ENCODE peak calls at places on chromosomes 1 and 21, in eight cellular contexts. I, F, Y, Z, W, P, L and U are unnamed samples.

GRCh38 chr1:40690919-40691537 is 476 bp upstream of the NFYC start:
- DNase-seq in I (no peak), F (no peak), Y (no peak), Z (no peak), W (no peak), P (no peak), L (no peak), U (no peak)

GRCh38 chr1:193068013-193068412 is 8.6 kb downstream of the RO60 start:
- DNase-seq in I (no peak), F (no peak), Y (no peak), Z (no peak), W (no peak), P (no peak), L (no peak), U (no peak)

GRCh38 chr1:53697671-53698380 is 41.1 kb downstream of the GLIS1 start:
- DNase-seq in I (no peak), F (no peak), Y (no peak), Z (no peak), W (no peak), P (no peak), L (no peak), U (no peak)

GRCh38 chr1:84300991-84301758 is at the start of gene SAMD13:
- DNase-seq in I (no peak), F (peak), Y (peak), Z (peak), W (no peak), P (no peak), L (peak), U (peak)

GRCh38 chr1:50779811-50780210 is 180.3 kb downstream of the FAF1 start:
- DNase-seq in I (no peak), F (peak), Y (no peak), Z (no peak), W (no peak), P (no peak), L (no peak), U (no peak)

GRCh38 chr1:84571150-84571535 is 3.1 kb downstream of the CTBS start:
- DNase-seq in I (no peak), F (no peak), Y (no peak), Z (no peak), W (no peak), P (no peak), L (no peak), U (no peak)

GRCh38 chr1:7369866-7370265 is 401.2 kb upstream of the VAMP3 start:
- DNase-seq in I (no peak), F (no peak), Y (no peak), Z (no peak), W (no peak), P (no peak), L (no peak), U (no peak)

GRCh38 chr1:185317886-185318310 is 855 bp upstream of the IVNS1ABP start:
- DNase-seq in I (no peak), F (peak), Y (peak), Z (peak), W (no peak), P (no peak), L (peak), U (peak)

GRCh38 chr21:39117571-39117970 is 65.7 kb downstream of the PSMG1 start:
- DNase-seq in I (no peak), F (no peak), Y (no peak), Z (no peak), W (no peak), P (no peak), L (no peak), U (no peak)

GRCh38 chr1:100539836-100540536 is 2.0 kb downstream of the GPR88 start:
- DNase-seq in I (peak), F (peak), Y (no peak), Z (peak), W (peak), P (peak), L (no peak), U (no peak)

GRCh38 chr1:228346731-228347130 is 59.9 kb downstream of the TRIM11 start:
- DNase-seq in I (no peak), F (no peak), Y (no peak), Z (no peak), W (no peak), P (no peak), L (no peak), U (no peak)

GRCh38 chr1:203516906-203517305 is 23.0 kb downstream of the OPTC start:
- DNase-seq in I (no peak), F (no peak), Y (no peak), Z (no peak), W (no peak), P (no peak), L (no peak), U (no peak)

GRCh38 chr1:6365047-6365446 is 28.5 kb downstream of the ACOT7 start:
- DNase-seq in I (no peak), F (no peak), Y (peak), Z (no peak), W (no peak), P (no peak), L (no peak), U (no peak)

GRCh38 chr21:38467911-38468310 is 30.4 kb downstream of the ERG start:
- DNase-seq in I (peak), F (no peak), Y (no peak), Z (no peak), W (no peak), P (no peak), L (no peak), U (no peak)

GRCh38 chr1:183180634-183181056 is 5.4 kb upstream of the LAMC2 start:
- DNase-seq in I (no peak), F (no peak), Y (no peak), Z (peak), W (no peak), P (no peak), L (no peak), U (peak)

GRCh38 chr1:117341123-117341522 is 26.1 kb upstream of the MAN1A2 start:
- DNase-seq in I (no peak), F (no peak), Y (no peak), Z (no peak), W (no peak), P (no peak), L (no peak), U (no peak)

GRCh38 chr1:60874703-60875102 is 207.7 kb upstream of the NFIA start:
- DNase-seq in I (no peak), F (no peak), Y (no peak), Z (peak), W (no peak), P (no peak), L (no peak), U (no peak)

GRCh38 chr1:72282271-72282656 is at the start of gene NEGR1:
- DNase-seq in I (peak), F (peak), Y (peak), Z (no peak), W (peak), P (peak), L (peak), U (no peak)

GRCh38 chr1:56798053-56798471 is 21.1 kb downstream of the FYB2 start:
- DNase-seq in I (no peak), F (no peak), Y (no peak), Z (no peak), W (no peak), P (no peak), L (no peak), U (no peak)

GRCh38 chr1:23646571-23646970 is 45.0 kb upstream of the RPL11 start:
- DNase-seq in I (no peak), F (no peak), Y (no peak), Z (no peak), W (no peak), P (no peak), L (no peak), U (no peak)

GRCh38 chr1:183034682-183035081 is 11.5 kb downstream of the LAMC1 start:
- DNase-seq in I (no peak), F (no peak), Y (no peak), Z (no peak), W (no peak), P (no peak), L (no peak), U (no peak)

GRCh38 chr1:3678361-3679097 is 26.2 kb downstream of the TP73 start:
- DNase-seq in I (peak), F (no peak), Y (no peak), Z (no peak), W (peak), P (no peak), L (no peak), U (no peak)

GRCh38 chr1:109914587-109915240 is 4.1 kb downstream of the CSF1 start:
- DNase-seq in I (no peak), F (no peak), Y (no peak), Z (no peak), W (no peak), P (no peak), L (peak), U (no peak)

GRCh38 chr21:44983421-44984206 is 43.8 kb downstream of the SLX9 start:
- DNase-seq in I (no peak), F (no peak), Y (no peak), Z (no peak), W (peak), P (no peak), L (no peak), U (no peak)

GRCh38 chr1:110336300-110337039 is 2.7 kb upstream of the RBM15 start:
- DNase-seq in I (no peak), F (no peak), Y (no peak), Z (no peak), W (no peak), P (no peak), L (no peak), U (no peak)

GRCh38 chr1:211345719-211346118 is 19.1 kb downstream of the TRAF5 start:
- DNase-seq in I (peak), F (no peak), Y (no peak), Z (no peak), W (no peak), P (no peak), L (no peak), U (no peak)

GRCh38 chr1:55623339-55623738 is 408.2 kb upstream of the USP24 start:
- DNase-seq in I (no peak), F (no peak), Y (no peak), Z (no peak), W (no peak), P (no peak), L (no peak), U (no peak)

GRCh38 chr1:201543871-201544521 is 5.1 kb downstream of the NAV1 start:
- DNase-seq in I (no peak), F (no peak), Y (no peak), Z (no peak), W (peak), P (no peak), L (peak), U (no peak)

GRCh38 chr1:76867342-76868130 is at the start of gene ST6GALNAC5:
- DNase-seq in I (peak), F (no peak), Y (no peak), Z (peak), W (peak), P (peak), L (no peak), U (peak)

GRCh38 chr1:56330400-56331026 is 248.8 kb downstream of the PLPP3 start:
- DNase-seq in I (no peak), F (no peak), Y (no peak), Z (no peak), W (no peak), P (no peak), L (no peak), U (peak)

GRCh38 chr1:197521118-197521739 is 253.2 kb downstream of the CRB1 start:
- DNase-seq in I (no peak), F (peak), Y (no peak), Z (peak), W (no peak), P (peak), L (no peak), U (peak)

GRCh38 chr1:4010811-4011605 is 110.9 kb upstream of the C1orf174 start:
- DNase-seq in I (no peak), F (no peak), Y (no peak), Z (no peak), W (no peak), P (no peak), L (peak), U (no peak)

GRCh38 chr1:22919341-22920025 is 53.2 kb downstream of the LACTBL1 start:
- DNase-seq in I (no peak), F (no peak), Y (no peak), Z (no peak), W (no peak), P (no peak), L (no peak), U (no peak)

GRCh38 chr21:38306833-38307232 is 50.0 kb downstream of the KCNJ15 start:
- DNase-seq in I (no peak), F (no peak), Y (no peak), Z (peak), W (no peak), P (no peak), L (no peak), U (no peak)

GRCh38 chr1:242033331-242033956 is 34.5 kb upstream of the MAP1LC3C start:
- DNase-seq in I (no peak), F (no peak), Y (no peak), Z (no peak), W (no peak), P (no peak), L (no peak), U (no peak)

GRCh38 chr1:201016211-201016651 is 7.3 kb downstream of the KIF21B start:
- DNase-seq in I (no peak), F (no peak), Y (no peak), Z (no peak), W (peak), P (no peak), L (no peak), U (no peak)

GRCh38 chr1:8343464-8344001 is 25.6 kb downstream of the SLC45A1 start:
- DNase-seq in I (no peak), F (no peak), Y (no peak), Z (peak), W (no peak), P (no peak), L (peak), U (no peak)

GRCh38 chr21:44509539-44509938 is 30.5 kb downstream of the KRTAP10-1 start:
- DNase-seq in I (no peak), F (no peak), Y (no peak), Z (peak), W (no peak), P (no peak), L (no peak), U (no peak)

GRCh38 chr1:155967410-155968400 is 10.6 kb downstream of the ARHGEF2 start:
- DNase-seq in I (no peak), F (no peak), Y (no peak), Z (no peak), W (no peak), P (no peak), L (no peak), U (no peak)

GRCh38 chr1:155966750-155967149 is 11.6 kb downstream of the ARHGEF2 start:
- DNase-seq in I (no peak), F (no peak), Y (no peak), Z (no peak), W (no peak), P (no peak), L (no peak), U (no peak)

GRCh38 chr1:155964193-155964592 is 14.2 kb downstream of the ARHGEF2 start:
- DNase-seq in I (no peak), F (no peak), Y (no peak), Z (no peak), W (no peak), P (no peak), L (no peak), U (no peak)

GRCh38 chr1:155968670-155969069 is 9.7 kb downstream of the ARHGEF2 start:
- DNase-seq in I (no peak), F (no peak), Y (no peak), Z (no peak), W (peak), P (no peak), L (no peak), U (no peak)

GRCh38 chr1:155966135-155966534 is 12.2 kb downstream of the ARHGEF2 start:
- DNase-seq in I (peak), F (no peak), Y (no peak), Z (no peak), W (no peak), P (no peak), L (no peak), U (no peak)
- TF ChIP-seq CTCF in I (no peak), F (no peak), Y (no peak), Z (no peak), W (no peak), P (no peak), L (no peak), U (no peak)

DNA sequence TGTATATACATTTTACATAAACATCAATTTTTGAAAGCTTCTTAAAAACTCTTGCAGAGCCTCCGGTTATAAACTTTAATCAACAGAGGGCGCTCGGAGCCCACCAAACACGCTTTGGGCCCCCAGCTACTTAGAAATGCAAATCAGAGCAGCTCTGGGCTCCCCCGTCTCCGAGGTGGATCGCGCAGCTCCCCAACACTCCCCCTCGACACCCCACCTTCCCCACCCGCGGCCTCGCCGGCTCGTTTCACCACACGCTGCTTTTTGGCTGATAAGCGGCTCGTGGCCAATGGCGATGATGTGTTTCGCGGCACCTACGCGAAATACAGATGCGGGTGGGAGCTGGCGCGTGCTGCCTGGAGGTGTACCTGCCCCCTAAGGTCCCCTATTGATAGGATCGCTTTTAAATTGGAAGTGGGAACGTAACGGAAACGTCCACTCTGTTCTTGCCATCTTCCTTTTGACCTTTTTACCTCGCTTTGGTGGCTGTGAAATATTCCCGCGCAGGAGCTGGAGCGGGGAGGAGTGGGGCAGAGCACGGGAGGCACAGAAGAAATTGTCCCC is 1.6 kb upstream of the KIF26B start:
- DNase-seq in I (peak), F (peak), Y (peak), Z (peak), W (peak), P (peak), L (no peak), U (peak)
- TF ChIP-seq CTCF in I (peak), F (peak), Y (peak), Z (peak), W (peak), P (peak), L (peak), U (peak)

GRCh38 chr1:10337436-10337835 is 61.4 kb upstream of the PGD start:
- DNase-seq in I (no peak), F (no peak), Y (no peak), Z (no peak), W (no peak), P (no peak), L (no peak), U (no peak)

GRCh38 chr1:10338611-10339010 is 60.3 kb upstream of the PGD start:
- DNase-seq in I (no peak), F (no peak), Y (no peak), Z (no peak), W (no peak), P (no peak), L (no peak), U (no peak)

GRCh38 chr1:10339036-10339567 is 59.8 kb upstream of the PGD start:
- DNase-seq in I (no peak), F (no peak), Y (no peak), Z (no peak), W (no peak), P (no peak), L (no peak), U (no peak)

GRCh38 chr1:10339815-10340214 is 59.0 kb upstream of the PGD start:
- DNase-seq in I (peak), F (no peak), Y (no peak), Z (peak), W (peak), P (peak), L (no peak), U (no peak)

DNA sequence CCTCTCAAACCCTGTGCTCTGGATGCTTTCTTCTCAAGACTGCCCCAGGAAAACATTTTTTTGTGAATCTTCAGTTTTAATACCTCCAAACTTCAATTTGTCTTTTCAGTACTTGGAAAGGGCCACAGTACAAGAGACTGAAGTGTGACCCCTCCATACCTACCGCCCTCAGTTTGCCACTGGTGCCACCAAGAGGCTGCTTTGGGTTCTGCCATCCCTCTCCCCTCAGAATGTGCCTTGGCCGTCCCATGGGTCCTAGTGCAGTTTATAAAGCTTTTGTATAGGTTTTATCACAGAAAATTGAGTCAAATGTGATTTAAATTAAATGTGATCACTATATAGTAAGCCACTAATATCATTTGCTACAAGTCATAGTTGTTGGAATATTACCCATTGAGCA is 60.8 kb upstream of the PGD start:
- DNase-seq in I (peak), F (peak), Y (no peak), Z (peak), W (peak), P (peak), L (no peak), U (peak)
- TF ChIP-seq CTCF in I (no peak), F (peak), Y (peak), Z (peak), W (peak), P (peak), L (peak), U (peak)

GRCh38 chr1:234322979-234323378 is 50.3 kb upstream of the COA6 start:
- DNase-seq in I (peak), F (peak), Y (no peak), Z (peak), W (peak), P (peak), L (no peak), U (peak)
- TF ChIP-seq CTCF in I (peak), F (peak), Y (peak), Z (peak), W (peak), P (peak), L (no peak), U (peak)

GRCh38 chr1:239888639-239889038 is 203.0 kb upstream of the FMN2 start:
- DNase-seq in I (no peak), F (no peak), Y (no peak), Z (no peak), W (no peak), P (no peak), L (no peak), U (no peak)
- TF ChIP-seq CTCF in I (no peak), F (no peak), Y (no peak), Z (no peak), W (no peak), P (no peak), L (no peak), U (no peak)

GRCh38 chr1:67300561-67300960 is 7.1 kb upstream of the IL12RB2 start:
- DNase-seq in I (no peak), F (no peak), Y (no peak), Z (no peak), W (no peak), P (no peak), L (no peak), U (no peak)

GRCh38 chr1:67299296-67299695 is 8.4 kb upstream of the IL12RB2 start:
- DNase-seq in I (no peak), F (no peak), Y (no peak), Z (no peak), W (no peak), P (no peak), L (no peak), U (no peak)

GRCh38 chr1:67304023-67304422 is 3.6 kb upstream of the IL12RB2 start:
- DNase-seq in I (no peak), F (no peak), Y (no peak), Z (no peak), W (no peak), P (no peak), L (no peak), U (no peak)

GRCh38 chr1:67294836-67295622 is 12.6 kb upstream of the IL12RB2 start:
- DNase-seq in I (no peak), F (no peak), Y (no peak), Z (no peak), W (no peak), P (no peak), L (no peak), U (no peak)

DNA sequence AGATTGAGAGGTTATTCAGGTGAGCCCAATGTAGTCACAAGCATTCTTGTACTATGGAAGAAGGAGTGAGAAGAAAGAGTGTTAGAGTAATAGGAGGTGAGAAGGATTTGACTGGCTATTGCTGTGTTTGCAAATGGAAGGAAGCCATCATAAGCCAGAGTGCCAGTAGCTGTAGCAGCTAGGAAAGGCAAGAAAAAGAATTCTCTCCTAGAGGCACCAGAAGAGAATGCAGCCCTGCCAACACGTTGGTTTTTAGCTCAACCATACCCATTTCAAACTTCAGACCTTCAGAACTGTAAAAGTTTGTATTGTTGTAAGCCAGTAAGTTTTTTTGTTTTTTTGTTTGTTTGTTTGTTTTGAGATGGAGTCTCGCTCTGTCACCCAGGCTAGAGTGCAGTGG is 8.9 kb upstream of the IL12RB2 start:
- DNase-seq in I (no peak), F (no peak), Y (no peak), Z (no peak), W (no peak), P (no peak), L (no peak), U (no peak)
- TF ChIP-seq CTCF in I (no peak), F (no peak), Y (no peak), Z (no peak), W (no peak), P (peak), L (no peak), U (no peak)